ENCODE peak calls at places on chromosomes 16 and 17, in six cellular contexts. W, U, L, V, I and Y are unnamed samples. For H3K27me3, the result is how much of the 10 kb centered on the place peaks cover.

GRCh38 chr17:46192484-46193245 is 564 bp downstream of the KANSL1 start:
- DNase-seq in W (no peak), U (peak), I (peak), V (peak), L (peak), Y (no peak)

GRCh38 chr17:30217746-30218245 is 17.7 kb downstream of the SLC6A4 start:
- DNase-seq in V (no peak), L (no peak), U (no peak), W (no peak), I (no peak), Y (no peak)

GRCh38 chr16:11060856-11061255 is 116.5 kb downstream of the CLEC16A start:
- DNase-seq in L (no peak), U (no peak), V (no peak), I (no peak), W (no peak), Y (no peak)

GRCh38 chr17:29590261-29590978 is 972 bp upstream of the GIT1 start:
- DNase-seq in L (peak), W (no peak), I (peak), V (no peak), U (no peak), Y (no peak)

GRCh38 chr16:24228514-24228913 is 27.6 kb upstream of the CACNG3 start:
- DNase-seq in U (no peak), L (no peak), V (no peak), W (no peak), I (no peak), Y (no peak)

GRCh38 chr17:57108656-57109392 is 23.8 kb downstream of the AKAP1 start:
- DNase-seq in I (no peak), V (no peak), U (no peak), W (no peak), L (no peak), Y (peak)

GRCh38 chr17:27526603-27527002 is 70.4 kb downstream of the KSR1 start:
- DNase-seq in I (peak), L (no peak), W (no peak), V (no peak), U (no peak), Y (no peak)

GRCh38 chr16:66127459-66128362 is 238.8 kb upstream of the CDH5 start:
- DNase-seq in L (no peak), U (no peak), W (no peak), I (no peak), V (peak), Y (no peak)

GRCh38 chr16:556479-557173 is 3.6 kb upstream of the PRR35 start:
- DNase-seq in U (no peak), L (no peak), V (peak), I (no peak), W (no peak), Y (no peak)

GRCh38 chr17:37131064-37131463 is 182.3 kb downstream of the AATF start:
- DNase-seq in L (no peak), V (no peak), I (no peak), U (no peak), W (no peak), Y (no peak)

GRCh38 chr17:40909755-40910154 is 24.7 kb upstream of the KRT20 start:
- DNase-seq in L (no peak), U (no peak), W (no peak), I (no peak), V (no peak), Y (no peak)

GRCh38 chr17:61247438-61247837 is 152.2 kb upstream of the TBX2 start:
- DNase-seq in W (no peak), I (no peak), V (no peak), U (no peak), L (no peak), Y (no peak)

GRCh38 chr16:89729863-89730574 is 8.7 kb downstream of the ZNF276 start:
- DNase-seq in I (no peak), V (no peak), W (no peak), U (no peak), L (no peak), Y (no peak)

DNA sequence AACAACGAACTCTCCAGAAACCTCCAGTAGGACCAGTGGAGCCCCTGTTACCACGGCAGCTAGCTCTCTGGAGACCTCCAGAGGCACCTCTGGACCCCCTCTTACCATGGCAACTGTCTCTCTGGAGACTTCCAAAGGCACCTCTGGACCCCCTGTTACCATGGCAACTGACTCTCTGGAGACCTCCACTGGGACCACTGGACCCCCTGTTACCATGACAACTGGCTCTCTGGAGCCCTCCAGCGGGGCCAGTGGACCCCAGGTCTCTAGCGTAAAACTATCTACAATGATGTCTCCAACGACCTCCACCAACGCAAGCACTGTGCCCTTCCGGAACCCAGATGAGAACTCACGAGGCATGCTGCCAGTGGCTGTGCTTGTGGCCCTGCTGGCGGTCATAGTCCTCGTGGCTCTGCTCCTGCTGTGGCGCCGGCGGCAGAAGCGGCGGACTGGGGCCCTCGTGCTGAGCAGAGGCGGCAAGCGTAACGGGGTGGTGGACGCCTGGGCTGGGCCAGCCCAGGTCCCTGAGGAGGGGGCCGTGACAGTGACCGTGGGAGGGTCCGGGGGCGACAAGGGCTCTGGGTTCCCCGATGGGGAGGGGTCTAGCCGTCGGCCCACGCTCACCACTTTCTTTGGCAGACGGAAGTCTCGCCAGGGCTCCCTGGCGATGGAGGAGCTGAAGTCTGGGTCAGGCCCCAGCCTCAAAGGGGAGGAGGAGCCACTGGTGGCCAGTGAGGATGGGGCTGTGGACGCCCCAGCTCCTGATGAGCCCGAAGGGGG is 1.3 kb downstream of the SPN start:
- DNase-seq in W (no peak), L (no peak), I (peak), U (peak), V (no peak), Y (no peak)
- H3K27me3 ChIP-seq in W (under half), L (under half), I (under half), U (under half), V (under half), Y (under half)

GRCh38 chr17:66829386-66829864 is 5.5 kb upstream of the CACNG5 start:
- DNase-seq in V (no peak), U (no peak), I (no peak), W (no peak), L (peak), Y (no peak)

GRCh38 chr17:66830451-66830850 is 4.5 kb upstream of the CACNG5 start:
- DNase-seq in U (no peak), W (no peak), I (no peak), V (no peak), L (no peak), Y (no peak)

GRCh38 chr17:66826856-66827255 is 8.1 kb upstream of the CACNG5 start:
- DNase-seq in V (no peak), W (no peak), L (no peak), U (no peak), I (no peak), Y (no peak)

GRCh38 chr17:66831383-66832220 is 3.3 kb upstream of the CACNG5 start:
- DNase-seq in L (no peak), U (no peak), W (no peak), I (no peak), V (peak), Y (no peak)

GRCh38 chr17:66829883-66830282 is 5.0 kb upstream of the CACNG5 start:
- DNase-seq in I (no peak), V (no peak), L (no peak), U (no peak), W (no peak), Y (no peak)
- H3K27me3 ChIP-seq in I (under half), V (under half), L (under half), U (under half), W (under half), Y (under half)

GRCh38 chr16:13988038-13988437 is 68.1 kb downstream of the ERCC4 start:
- DNase-seq in U (no peak), V (no peak), L (no peak), I (no peak), W (no peak), Y (no peak)
- H3K27me3 ChIP-seq in U (under half), V (under half), L (under half), I (under half), W (under half), Y (under half)

DNA sequence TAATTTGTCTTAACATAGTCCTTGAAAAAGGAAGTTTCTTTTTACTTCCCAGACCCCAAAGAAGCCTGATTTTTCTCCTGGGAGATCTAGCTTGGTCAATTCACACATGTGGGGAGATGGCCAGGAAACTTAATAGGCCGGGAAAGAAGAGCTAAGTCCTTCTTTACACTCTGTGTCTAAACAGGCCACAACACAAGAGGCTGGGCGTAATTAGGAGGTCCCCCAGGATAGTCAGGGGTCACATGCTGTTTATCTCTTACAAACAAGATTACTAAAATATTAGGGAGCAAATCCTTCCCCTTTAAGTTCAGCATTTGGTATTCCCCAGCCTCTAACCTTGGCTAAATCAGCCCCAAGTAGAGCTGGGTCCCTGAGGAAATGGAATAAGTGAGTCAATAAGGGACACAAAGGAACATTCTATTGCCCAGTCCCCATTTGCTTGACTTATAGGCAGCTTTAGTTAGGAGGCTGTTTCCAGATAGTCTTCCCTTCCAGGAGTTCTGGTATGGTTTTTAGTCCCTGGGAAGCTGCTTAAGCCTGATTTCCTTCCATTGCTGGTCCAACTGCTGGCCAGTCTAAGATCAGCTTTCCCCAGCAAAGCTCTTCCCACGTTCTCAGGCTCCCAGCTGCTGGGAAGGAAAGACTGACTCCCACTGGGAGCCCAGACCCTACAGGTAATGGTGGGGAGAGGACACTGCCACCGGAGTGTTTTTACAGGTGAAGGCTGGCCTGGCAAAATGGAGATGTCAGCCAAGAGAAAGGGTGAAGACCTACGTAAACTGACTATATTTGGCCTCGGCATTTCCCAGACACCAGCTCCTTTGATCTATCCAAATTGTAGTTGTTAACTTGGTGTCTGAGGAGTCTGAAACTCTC is 14.1 kb upstream of the HOXB9 start:
- DNase-seq in L (no peak), V (no peak), W (no peak), I (no peak), U (no peak), Y (no peak)
- H3K27me3 ChIP-seq in L (under half), V (half or more), W (half or more), I (under half), U (half or more), Y (under half)

GRCh38 chr17:82544431-82545070 is 25.0 kb downstream of the FOXK2 start:
- DNase-seq in U (no peak), W (no peak), I (no peak), V (peak), L (peak), Y (no peak)
- H3K27me3 ChIP-seq in U (under half), W (under half), I (under half), V (under half), L (under half), Y (under half)

GRCh38 chr16:2196981-2197511 is 641 bp upstream of the CASKIN1 start:
- DNase-seq in V (no peak), I (no peak), W (no peak), U (no peak), L (no peak), Y (no peak)

GRCh38 chr16:2194852-2195315 is 1.5 kb downstream of the CASKIN1 start:
- DNase-seq in L (no peak), W (no peak), I (no peak), V (peak), U (peak), Y (no peak)

GRCh38 chr16:2195316-2196161 is 866 bp downstream of the CASKIN1 start:
- DNase-seq in U (no peak), L (no peak), W (no peak), I (no peak), V (peak), Y (no peak)

GRCh38 chr16:2197765-2198164 is 1.4 kb upstream of the CASKIN1 start:
- DNase-seq in U (no peak), W (no peak), I (no peak), L (no peak), V (no peak), Y (no peak)

DNA sequence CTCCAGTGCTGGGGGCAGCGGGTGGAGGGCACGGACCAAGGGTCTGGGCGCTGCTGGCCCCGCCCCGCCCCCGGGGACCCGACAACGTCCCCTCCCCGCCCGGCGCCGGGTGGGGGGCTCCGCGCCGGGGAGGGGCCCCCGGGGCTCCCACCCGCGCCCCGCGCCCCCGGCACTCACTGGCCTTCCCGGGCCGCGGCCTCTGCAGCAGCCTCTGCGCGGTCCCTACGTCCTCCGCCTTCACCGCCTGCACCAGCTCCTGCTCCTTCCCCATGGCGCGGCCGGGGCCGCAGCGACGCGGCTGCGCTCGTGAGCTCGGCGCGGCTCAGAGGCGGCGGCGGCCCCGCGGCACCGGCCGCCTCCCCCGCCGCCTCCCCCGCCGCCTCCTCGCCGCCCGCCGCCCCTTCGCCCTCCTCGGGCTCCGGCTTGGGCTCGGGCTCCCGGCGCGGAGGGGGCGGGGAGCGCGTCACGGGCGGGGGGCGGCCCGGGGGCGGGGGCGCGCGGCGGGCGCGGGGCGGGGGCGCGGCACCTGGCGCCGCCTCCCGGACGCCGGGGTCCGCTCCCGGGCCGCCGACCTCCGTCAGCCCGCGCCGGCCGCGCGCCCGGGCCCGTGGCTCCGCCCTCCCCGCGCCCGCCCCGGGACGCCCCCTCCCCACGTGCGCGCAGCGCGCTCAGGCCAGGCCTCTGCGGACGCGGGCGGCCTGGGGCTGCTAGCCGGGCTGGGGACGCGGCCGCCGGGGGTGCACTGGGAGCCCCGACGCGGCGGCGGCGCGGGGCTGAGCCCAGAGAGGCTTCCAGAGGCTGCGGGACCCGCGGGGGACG is at the start of gene CASKIN1:
- DNase-seq in I (no peak), U (no peak), L (no peak), W (no peak), V (peak), Y (no peak)
- H3K27me3 ChIP-seq in I (under half), U (under half), L (under half), W (under half), V (under half), Y (under half)